ENCODE peak calls at places on chromosomes 7 and 10, in ten cellular contexts. J is upper lobe of left lung, I is lower leg skin, R is HFFc6, Z is IMR-90, F is AG04449, C is natural killer cell, M is fibroblast of pulmonary artery, K is astrocyte, D is heart left ventricle. T is an unnamed sample.

GRCh38 chr10:97686962-97687784 is at the start of gene AVPI1:
- DNase-seq in C (peak), D (peak), F (peak), I (peak), R (peak), K (peak), Z (peak), J (peak), M (peak), T (peak)

GRCh38 chr10:45421231-45422097 is 47.4 kb downstream of the ALOX5 start:
- DNase-seq in R (no peak), D (no peak), Z (no peak), I (no peak), M (no peak), J (no peak), C (no peak), F (no peak), K (no peak), T (no peak)

GRCh38 chr7:25429731-25430130 is 201.4 kb upstream of the NPVF start:
- DNase-seq in J (no peak), K (no peak), C (no peak), Z (no peak), I (no peak), R (no peak), D (no peak), M (no peak), F (no peak), T (no peak)

GRCh38 chr7:7720193-7720592 is 1.8 kb upstream of the RPA3 start:
- DNase-seq in R (no peak), J (no peak), K (no peak), C (no peak), F (no peak), M (no peak), D (no peak), Z (no peak), I (no peak), T (peak)

GRCh38 chr10:635088-635861 is 54.2 kb downstream of the DIP2C start:
- DNase-seq in C (no peak), K (no peak), M (no peak), I (peak), D (peak), J (no peak), Z (no peak), F (no peak), R (no peak), T (no peak)

GRCh38 chr7:85733163-85733915 is 546.5 kb upstream of the SEMA3D start:
- DNase-seq in F (no peak), C (no peak), K (peak), I (no peak), J (no peak), M (peak), R (no peak), Z (peak), D (no peak), T (peak)

GRCh38 chr7:18361756-18362155 is 133.8 kb upstream of the HDAC9 start:
- DNase-seq in F (no peak), Z (no peak), I (no peak), K (peak), C (no peak), R (no peak), J (no peak), D (no peak), M (peak), T (no peak)

GRCh38 chr7:128008141-128008540 is 23.1 kb downstream of the LRRC4 start:
- DNase-seq in C (no peak), K (no peak), J (no peak), R (no peak), I (no peak), D (no peak), F (no peak), Z (no peak), M (no peak), T (no peak)

GRCh38 chr10:123011987-123012386 is 3.2 kb downstream of the ACADSB start:
- DNase-seq in D (no peak), C (no peak), R (no peak), J (no peak), I (no peak), K (no peak), M (no peak), Z (no peak), F (no peak), T (no peak)

GRCh38 chr10:116201011-116201410 is 72.0 kb downstream of the GFRA1 start:
- DNase-seq in C (no peak), J (no peak), Z (peak), I (no peak), K (peak), M (no peak), D (no peak), F (peak), R (peak), T (peak)

GRCh38 chr10:132211246-132211645 is 24.5 kb downstream of the DPYSL4 start:
- DNase-seq in I (no peak), J (peak), C (no peak), K (no peak), M (no peak), F (no peak), D (no peak), Z (no peak), R (no peak), T (no peak)

GRCh38 chr7:519974-520458 is 370 bp upstream of the PDGFA start:
- DNase-seq in R (peak), J (peak), D (peak), C (no peak), F (no peak), M (peak), K (peak), I (no peak), Z (peak), T (peak)

GRCh38 chr7:151796871-151797270 is 80.0 kb downstream of the PRKAG2 start:
- DNase-seq in D (no peak), Z (no peak), I (peak), R (no peak), K (no peak), F (no peak), C (no peak), M (no peak), J (no peak), T (no peak)

GRCh38 chr10:119667562-119668328 is 16.6 kb downstream of the BAG3 start:
- DNase-seq in R (peak), F (peak), K (peak), C (no peak), I (peak), D (peak), J (no peak), Z (peak), M (peak), T (peak)

GRCh38 chr7:25619963-25620799 is 391.9 kb upstream of the NPVF start:
- DNase-seq in J (no peak), C (no peak), F (no peak), R (no peak), I (no peak), M (peak), D (peak), K (no peak), Z (no peak), T (no peak)

GRCh38 chr10:32446701-32447406 is 914 bp downstream of the CCDC7 start:
- DNase-seq in C (no peak), D (no peak), F (no peak), M (no peak), J (no peak), R (no peak), K (peak), I (no peak), Z (peak), T (no peak)

GRCh38 chr10:72276421-72277339 is 3.0 kb downstream of the DDIT4 start:
- DNase-seq in K (no peak), I (no peak), C (no peak), F (no peak), D (no peak), Z (peak), M (peak), R (no peak), J (no peak), T (peak)

GRCh38 chr10:63236113-63236935 is 103.2 kb downstream of the NRBF2 start:
- DNase-seq in C (no peak), M (peak), I (no peak), R (peak), K (peak), J (no peak), D (no peak), Z (peak), F (peak), T (peak)

GRCh38 chr10:14601872-14602725 is 172.6 kb downstream of the FAM107B start:
- DNase-seq in C (no peak), K (peak), Z (peak), D (no peak), I (peak), J (no peak), F (peak), R (peak), M (peak), T (peak)

GRCh38 chr10:87930929-87931835 is 67.8 kb downstream of the PTEN start:
- DNase-seq in J (no peak), M (no peak), K (no peak), I (no peak), F (no peak), D (no peak), C (no peak), R (no peak), Z (no peak), T (no peak)

GRCh38 chr7:13179775-13180448 is 492.5 kb downstream of the ARL4A start:
- DNase-seq in M (peak), F (no peak), I (no peak), R (no peak), D (no peak), Z (no peak), J (no peak), C (no peak), K (peak), T (no peak)

GRCh38 chr7:13181221-13181620 is 493.8 kb downstream of the ARL4A start:
- DNase-seq in R (no peak), J (no peak), M (peak), K (peak), F (no peak), C (no peak), Z (peak), I (no peak), D (no peak), T (peak)

DNA sequence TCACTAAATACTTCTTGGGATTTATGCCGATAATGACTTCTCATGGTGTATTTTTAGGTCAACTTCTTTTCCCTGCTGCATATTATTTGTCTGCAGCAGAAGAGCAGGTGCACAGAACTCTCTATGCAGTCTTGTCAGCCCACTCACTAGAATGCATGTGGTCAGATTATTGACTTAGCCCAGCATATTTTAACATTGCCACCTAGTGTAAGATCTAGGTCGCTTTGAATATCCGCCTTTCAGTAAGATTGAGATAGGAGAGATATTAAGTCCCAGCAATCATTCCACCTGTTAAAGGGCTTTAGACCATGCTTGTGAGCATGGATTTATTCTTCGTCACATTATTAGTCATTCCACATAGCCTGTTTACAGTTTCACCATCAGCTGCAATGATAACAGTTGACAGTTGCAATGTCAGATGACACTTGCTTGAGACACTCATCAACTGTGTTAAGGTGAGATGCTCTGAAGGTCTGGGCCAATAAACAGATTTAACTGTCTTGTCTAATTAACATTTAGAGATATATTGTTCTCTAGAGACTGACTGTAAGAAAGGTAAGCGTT is 491.7 kb downstream of the ARL4A start:
- DNase-seq in J (no peak), R (no peak), C (no peak), M (peak), Z (peak), I (no peak), F (no peak), D (no peak), K (no peak), T (no peak)
- TF ChIP-seq CTCF in J (no peak), R (no peak), C (no peak), M (peak), Z (no peak), I (no peak), F (no peak), D (peak), K (peak), T (no peak)

GRCh38 chr7:41599760-41600159 is 103.1 kb downstream of the INHBA start:
- DNase-seq in R (no peak), I (no peak), C (no peak), F (no peak), Z (no peak), K (no peak), M (no peak), J (no peak), D (no peak), T (no peak)
- TF ChIP-seq CTCF in R (peak), I (no peak), C (no peak), F (no peak), Z (no peak), K (no peak), M (no peak), J (no peak), D (no peak), T (no peak)

DNA sequence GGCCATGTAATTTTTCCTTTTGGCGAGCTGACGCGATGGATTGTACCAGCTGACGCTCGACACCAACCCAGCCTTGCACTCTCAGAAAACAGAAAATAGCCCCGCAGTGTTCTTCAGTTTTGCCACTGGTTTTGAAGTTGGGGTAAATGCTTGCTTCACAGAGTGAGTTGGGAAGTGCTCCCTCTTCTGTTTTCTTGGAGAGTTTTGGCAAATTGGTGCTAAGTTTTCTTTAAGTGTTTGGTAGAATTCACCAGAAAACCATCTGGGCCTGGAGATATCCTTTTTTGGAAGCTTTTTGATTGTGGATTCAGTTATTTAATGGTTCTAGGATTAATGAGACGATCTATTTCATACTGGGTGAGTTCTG is 252.8 kb downstream of the ELFN1 start:
- DNase-seq in I (no peak), J (no peak), D (no peak), F (no peak), C (no peak), M (no peak), R (peak), Z (no peak), K (no peak), T (peak)
- TF ChIP-seq CTCF in I (no peak), J (no peak), D (no peak), F (no peak), C (no peak), M (peak), R (peak), Z (peak), K (no peak), T (peak)

DNA sequence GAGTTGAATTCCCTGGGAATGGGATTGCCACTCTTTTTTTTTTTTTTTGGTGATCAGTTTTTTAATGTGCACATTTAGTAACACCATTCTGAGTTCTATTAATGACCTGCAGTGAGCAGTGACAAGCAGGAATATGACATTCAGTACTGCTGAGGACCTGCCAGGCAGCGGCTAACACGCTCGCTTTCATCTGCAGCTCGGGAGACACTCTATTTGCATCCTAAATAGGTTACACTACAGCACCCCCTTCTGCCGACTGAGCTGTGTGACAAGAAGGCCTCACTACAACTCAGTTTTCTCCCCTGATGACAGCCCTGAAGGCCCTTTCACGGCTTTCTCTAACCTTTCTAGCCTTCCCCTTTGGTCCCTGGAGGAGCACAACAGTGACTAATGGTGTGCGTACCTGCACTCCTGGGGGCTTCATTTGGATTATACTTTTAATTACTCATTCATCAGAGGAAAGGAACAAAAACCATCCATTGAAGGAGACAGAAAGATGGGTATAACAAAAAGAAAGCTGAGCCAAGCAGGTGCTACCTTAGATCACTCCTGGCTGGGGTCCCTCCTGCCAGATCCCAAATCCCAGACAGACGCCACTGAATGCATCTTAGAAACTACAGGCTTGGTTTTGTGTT is 872.4 kb downstream of the LRMDA start:
- DNase-seq in R (peak), Z (peak), K (peak), M (peak), D (peak), F (no peak), C (no peak), I (peak), J (no peak), T (peak)
- TF ChIP-seq CTCF in R (peak), Z (peak), K (peak), M (peak), D (peak), F (peak), C (no peak), I (no peak), J (peak), T (peak)

GRCh38 chr10:125060851-125061556 is 99.4 kb downstream of the CTBP2 start:
- DNase-seq in M (peak), J (peak), R (peak), I (peak), K (peak), F (peak), C (peak), D (peak), Z (peak), T (peak)
- TF ChIP-seq CTCF in M (peak), J (peak), R (peak), I (no peak), K (peak), F (peak), C (peak), D (peak), Z (peak), T (peak)

GRCh38 chr10:16943301-16944080 is 126.3 kb upstream of the RSU1 start:
- DNase-seq in R (peak), F (no peak), Z (no peak), D (no peak), I (no peak), M (peak), C (no peak), J (no peak), K (no peak), T (no peak)
- TF ChIP-seq CTCF in R (no peak), F (no peak), Z (no peak), D (no peak), I (no peak), M (no peak), C (no peak), J (no peak), K (no peak), T (no peak)

GRCh38 chr10:99682752-99683151 is 23.4 kb downstream of the ENTPD7 start:
- DNase-seq in Z (no peak), F (no peak), C (no peak), J (no peak), I (no peak), R (no peak), K (no peak), D (no peak), M (peak), T (no peak)
- TF ChIP-seq CTCF in Z (no peak), F (no peak), C (no peak), J (no peak), I (no peak), R (peak), K (no peak), D (no peak), M (no peak), T (no peak)

DNA sequence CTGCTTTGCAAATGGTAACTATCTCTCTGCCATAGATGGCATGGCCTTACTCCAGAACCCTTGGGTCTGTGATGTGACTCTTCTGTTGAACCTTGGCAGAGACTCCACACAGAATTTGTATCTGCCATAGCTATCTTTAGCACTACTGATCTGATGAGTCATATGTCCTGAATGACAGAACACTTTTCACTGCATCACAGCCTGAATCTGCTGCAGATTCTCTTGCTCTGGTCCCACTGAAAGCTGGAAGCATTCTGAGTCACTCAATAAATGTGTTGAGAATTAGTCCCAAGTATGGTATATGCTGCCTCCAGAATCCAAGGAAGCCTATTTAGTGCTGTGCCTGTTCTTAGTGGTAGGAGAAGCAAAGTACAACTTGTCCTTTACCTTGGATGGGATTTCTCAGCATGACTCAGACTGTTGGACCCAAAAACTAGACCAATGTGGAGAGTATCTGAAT is 39.5 kb upstream of the ANKRD1 start:
- DNase-seq in J (no peak), R (peak), C (no peak), D (no peak), M (peak), F (peak), I (no peak), Z (peak), K (peak), T (peak)
- TF ChIP-seq CTCF in J (no peak), R (peak), C (no peak), D (no peak), M (no peak), F (peak), I (no peak), Z (no peak), K (no peak), T (no peak)

DNA sequence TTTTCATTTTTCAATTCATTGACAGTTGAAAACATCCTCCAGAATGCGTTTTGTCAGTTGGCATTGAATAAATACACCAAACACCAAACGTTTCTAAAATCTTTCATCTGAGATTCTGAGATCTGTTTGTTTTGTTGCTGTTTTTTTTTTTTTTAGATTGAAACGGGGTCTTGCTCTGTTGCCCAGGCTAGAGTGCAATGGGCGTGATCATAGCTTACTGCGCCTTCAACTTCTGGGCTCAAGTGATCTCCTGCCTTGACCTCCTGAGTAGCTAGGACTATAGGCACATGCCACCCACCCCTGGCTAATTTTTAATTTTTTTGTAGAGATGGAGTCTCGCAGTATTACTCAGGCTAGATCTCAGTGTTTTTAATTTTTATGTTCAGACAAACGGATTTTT is 30.7 kb downstream of the ZRANB1 start:
- DNase-seq in Z (no peak), F (no peak), J (no peak), C (no peak), D (no peak), I (no peak), K (no peak), R (no peak), M (no peak), T (no peak)
- TF ChIP-seq CTCF in Z (no peak), F (no peak), J (no peak), C (no peak), D (no peak), I (no peak), K (no peak), R (no peak), M (no peak), T (no peak)

GRCh38 chr10:43138757-43139241 is 554 bp downstream of the CSGALNACT2 start:
- DNase-seq in K (peak), C (peak), J (no peak), I (no peak), Z (peak), F (no peak), R (peak), M (peak), D (no peak), T (peak)
- TF ChIP-seq CTCF in K (no peak), C (no peak), J (no peak), I (no peak), Z (no peak), F (no peak), R (no peak), M (no peak), D (no peak), T (no peak)

T was measured in foreskin fibroblast.